ENCODE peak calls at places on chromosome 7, in four cellular contexts. One of them, this sample, is unnamed.

GRCh38 chr7:16847381-16847860 is 34.4 kb downstream of the AGR3 start:
- DNase-seq in CD4-positive, alpha-beta T cell: no peak
- DNase-seq in cardiac muscle cell: peak
- DNase-seq in stomach: peak
- DNase-seq in this sample: peak

GRCh38 chr7:111855161-111855841 is 293.0 kb upstream of the IMMP2L start:
- DNase-seq in CD4-positive, alpha-beta T cell: no peak
- DNase-seq in cardiac muscle cell: peak
- DNase-seq in stomach: peak
- DNase-seq in this sample: peak

GRCh38 chr7:142581341-142581740 is 167.9 kb upstream of the PRSS1 start:
- DNase-seq in CD4-positive, alpha-beta T cell: peak
- DNase-seq in cardiac muscle cell: peak
- DNase-seq in stomach: no peak
- DNase-seq in this sample: peak

GRCh38 chr7:66953044-66953427 is 32.0 kb downstream of the TMEM248 start:
- DNase-seq in CD4-positive, alpha-beta T cell: no peak
- DNase-seq in cardiac muscle cell: no peak
- DNase-seq in stomach: no peak
- DNase-seq in this sample: no peak

GRCh38 chr7:36611703-36612102 is 112.6 kb downstream of the AOAH start:
- DNase-seq in CD4-positive, alpha-beta T cell: no peak
- DNase-seq in cardiac muscle cell: no peak
- DNase-seq in stomach: no peak
- DNase-seq in this sample: no peak

GRCh38 chr7:140398821-140399220 is 491 bp upstream of the SLC37A3 start:
- DNase-seq in CD4-positive, alpha-beta T cell: no peak
- DNase-seq in cardiac muscle cell: no peak
- DNase-seq in stomach: no peak
- DNase-seq in this sample: no peak

GRCh38 chr7:122556873-122557542 is 141.9 kb downstream of the RNF133 start:
- DNase-seq in CD4-positive, alpha-beta T cell: no peak
- DNase-seq in cardiac muscle cell: no peak
- DNase-seq in stomach: no peak
- DNase-seq in this sample: no peak

GRCh38 chr7:42932861-42933591 is 850 bp downstream of the MRPL32 start:
- DNase-seq in CD4-positive, alpha-beta T cell: no peak
- DNase-seq in cardiac muscle cell: peak
- DNase-seq in stomach: peak
- DNase-seq in this sample: peak

GRCh38 chr7:108078156-108078781 is 51.9 kb downstream of the LAMB4 start:
- DNase-seq in CD4-positive, alpha-beta T cell: no peak
- DNase-seq in cardiac muscle cell: no peak
- DNase-seq in stomach: no peak
- DNase-seq in this sample: no peak

GRCh38 chr7:79778786-79779382 is 325.4 kb upstream of the MAGI2 start:
- DNase-seq in CD4-positive, alpha-beta T cell: no peak
- DNase-seq in cardiac muscle cell: no peak
- DNase-seq in stomach: no peak
- DNase-seq in this sample: peak

GRCh38 chr7:157017149-157017548 is 6.7 kb upstream of the MNX1 start:
- DNase-seq in CD4-positive, alpha-beta T cell: no peak
- DNase-seq in cardiac muscle cell: no peak
- DNase-seq in stomach: no peak
- DNase-seq in this sample: no peak

GRCh38 chr7:107167483-107168232 is 1.1 kb upstream of the HBP1 start:
- DNase-seq in CD4-positive, alpha-beta T cell: no peak
- DNase-seq in cardiac muscle cell: peak
- DNase-seq in stomach: peak
- DNase-seq in this sample: peak

GRCh38 chr7:55148571-55148970 is 129.8 kb downstream of the EGFR start:
- DNase-seq in CD4-positive, alpha-beta T cell: no peak
- DNase-seq in cardiac muscle cell: no peak
- DNase-seq in stomach: no peak
- DNase-seq in this sample: no peak

GRCh38 chr7:113394856-113395255 is 276.5 kb upstream of the SMIM30 start:
- DNase-seq in CD4-positive, alpha-beta T cell: no peak
- DNase-seq in cardiac muscle cell: peak
- DNase-seq in stomach: no peak
- DNase-seq in this sample: no peak

GRCh38 chr7:75866497-75867389 is 12.1 kb upstream of the RHBDD2 start:
- DNase-seq in CD4-positive, alpha-beta T cell: peak
- DNase-seq in cardiac muscle cell: peak
- DNase-seq in stomach: peak
- DNase-seq in this sample: peak

GRCh38 chr7:17870406-17870805 is 69.9 kb downstream of the SNX13 start:
- DNase-seq in CD4-positive, alpha-beta T cell: no peak
- DNase-seq in cardiac muscle cell: no peak
- DNase-seq in stomach: no peak
- DNase-seq in this sample: no peak

GRCh38 chr7:90951229-90951628 is 313.0 kb upstream of the FZD1 start:
- DNase-seq in CD4-positive, alpha-beta T cell: no peak
- DNase-seq in cardiac muscle cell: no peak
- DNase-seq in stomach: no peak
- DNase-seq in this sample: no peak

GRCh38 chr7:29642494-29643155 is 79.0 kb downstream of the PRR15 start:
- DNase-seq in CD4-positive, alpha-beta T cell: no peak
- DNase-seq in cardiac muscle cell: no peak
- DNase-seq in stomach: no peak
- DNase-seq in this sample: no peak

GRCh38 chr7:91330378-91331295 is 66.4 kb downstream of the FZD1 start:
- DNase-seq in CD4-positive, alpha-beta T cell: no peak
- DNase-seq in cardiac muscle cell: no peak
- DNase-seq in stomach: no peak
- DNase-seq in this sample: no peak

GRCh38 chr7:148738737-148739535 is 40.2 kb downstream of the CUL1 start:
- DNase-seq in CD4-positive, alpha-beta T cell: no peak
- DNase-seq in cardiac muscle cell: no peak
- DNase-seq in stomach: no peak
- DNase-seq in this sample: no peak

GRCh38 chr7:92680458-92680857 is 90.3 kb upstream of the FAM133B start:
- DNase-seq in CD4-positive, alpha-beta T cell: no peak
- DNase-seq in cardiac muscle cell: no peak
- DNase-seq in stomach: no peak
- DNase-seq in this sample: no peak

GRCh38 chr7:101365956-101366355 is 3.3 kb downstream of the COL26A1 start:
- DNase-seq in CD4-positive, alpha-beta T cell: no peak
- DNase-seq in cardiac muscle cell: no peak
- DNase-seq in stomach: no peak
- DNase-seq in this sample: no peak

GRCh38 chr7:103432713-103433112 is 13.3 kb downstream of the SLC26A5 start:
- DNase-seq in CD4-positive, alpha-beta T cell: no peak
- DNase-seq in cardiac muscle cell: no peak
- DNase-seq in stomach: no peak
- DNase-seq in this sample: no peak

GRCh38 chr7:117384693-117385092 is 42.6 kb downstream of the ASZ1 start:
- DNase-seq in CD4-positive, alpha-beta T cell: no peak
- DNase-seq in cardiac muscle cell: no peak
- DNase-seq in stomach: no peak
- DNase-seq in this sample: no peak

GRCh38 chr7:105675873-105676484 is 94.7 kb upstream of the EFCAB10 start:
- DNase-seq in CD4-positive, alpha-beta T cell: peak
- DNase-seq in cardiac muscle cell: peak
- DNase-seq in stomach: peak
- DNase-seq in this sample: no peak

GRCh38 chr7:95470452-95470851 is 15.3 kb upstream of the ASB4 start:
- DNase-seq in CD4-positive, alpha-beta T cell: no peak
- DNase-seq in cardiac muscle cell: no peak
- DNase-seq in stomach: no peak
- DNase-seq in this sample: peak

GRCh38 chr7:108004220-108005142 is 1.5 kb upstream of the LAMB1 start:
- DNase-seq in CD4-positive, alpha-beta T cell: no peak
- DNase-seq in cardiac muscle cell: peak
- DNase-seq in stomach: no peak
- DNase-seq in this sample: no peak

GRCh38 chr7:143003393-143004051 is 23.4 kb downstream of the OR9A2 start:
- DNase-seq in CD4-positive, alpha-beta T cell: peak
- DNase-seq in cardiac muscle cell: peak
- DNase-seq in stomach: no peak
- DNase-seq in this sample: peak

GRCh38 chr7:81014266-81014665 is 95.4 kb upstream of the SEMA3C start:
- DNase-seq in CD4-positive, alpha-beta T cell: no peak
- DNase-seq in cardiac muscle cell: no peak
- DNase-seq in stomach: no peak
- DNase-seq in this sample: peak

GRCh38 chr7:123635551-123636359 is 19.9 kb upstream of the LMOD2 start:
- DNase-seq in CD4-positive, alpha-beta T cell: no peak
- DNase-seq in cardiac muscle cell: peak
- DNase-seq in stomach: no peak
- DNase-seq in this sample: peak

GRCh38 chr7:2142386-2142785 is 90.4 kb downstream of the MAD1L1 start:
- DNase-seq in CD4-positive, alpha-beta T cell: no peak
- DNase-seq in cardiac muscle cell: no peak
- DNase-seq in stomach: no peak
- DNase-seq in this sample: no peak

GRCh38 chr7:44375236-44375699 is 49.9 kb upstream of the CAMK2B start:
- DNase-seq in CD4-positive, alpha-beta T cell: no peak
- DNase-seq in cardiac muscle cell: peak
- DNase-seq in stomach: no peak
- DNase-seq in this sample: no peak

GRCh38 chr7:139330333-139331030 is 10.7 kb upstream of the FMC1 start:
- DNase-seq in CD4-positive, alpha-beta T cell: no peak
- DNase-seq in cardiac muscle cell: no peak
- DNase-seq in stomach: no peak
- DNase-seq in this sample: no peak

GRCh38 chr7:130987092-130987491 is 253.1 kb upstream of the KLF14 start:
- DNase-seq in CD4-positive, alpha-beta T cell: no peak
- DNase-seq in cardiac muscle cell: no peak
- DNase-seq in stomach: no peak
- DNase-seq in this sample: no peak

GRCh38 chr7:42877852-42878251 is 34.0 kb downstream of the C7orf25 start:
- DNase-seq in CD4-positive, alpha-beta T cell: no peak
- DNase-seq in cardiac muscle cell: no peak
- DNase-seq in stomach: no peak
- DNase-seq in this sample: no peak

DNA sequence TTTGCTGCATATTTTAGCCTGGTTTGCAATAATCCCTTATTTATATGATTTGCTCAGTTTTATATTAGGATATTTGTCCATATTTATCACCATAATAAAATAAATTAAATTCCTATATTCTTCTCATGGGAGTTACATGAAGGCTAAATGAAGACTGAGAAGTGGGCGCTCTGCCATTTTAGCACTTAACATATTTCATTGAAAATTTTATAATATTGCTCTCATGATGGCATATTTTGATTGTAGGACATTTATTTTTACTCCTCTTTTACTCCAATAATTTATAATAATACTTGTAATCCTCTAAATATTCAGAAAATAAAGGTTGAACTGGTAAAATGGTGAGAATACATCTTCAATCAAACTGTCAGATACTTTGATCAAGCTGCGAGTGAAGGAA is 99.8 kb upstream of the SEMA3A start:
- DNase-seq in CD4-positive, alpha-beta T cell: no peak
- DNase-seq in cardiac muscle cell: no peak
- DNase-seq in stomach: no peak
- DNase-seq in this sample: no peak
- TF ChIP-seq CTCF in CD4-positive, alpha-beta T cell: no peak
- TF ChIP-seq CTCF in cardiac muscle cell: no peak
- TF ChIP-seq CTCF in stomach: no peak
- TF ChIP-seq CTCF in this sample: no peak

GRCh38 chr7:28132959-28133745 is 47.4 kb downstream of the JAZF1 start:
- DNase-seq in CD4-positive, alpha-beta T cell: no peak
- DNase-seq in cardiac muscle cell: no peak
- DNase-seq in stomach: no peak
- DNase-seq in this sample: no peak
- H3K27ac ChIP-seq in CD4-positive, alpha-beta T cell: no peak
- H3K27ac ChIP-seq in cardiac muscle cell: no peak
- H3K27ac ChIP-seq in stomach: no peak
- H3K27ac ChIP-seq in this sample: no peak

GRCh38 chr7:64947252-64948000 is 43.4 kb downstream of the ZNF117 start:
- DNase-seq in CD4-positive, alpha-beta T cell: no peak
- DNase-seq in cardiac muscle cell: peak
- DNase-seq in stomach: no peak
- DNase-seq in this sample: no peak

GRCh38 chr7:64945481-64945756 is 42.3 kb downstream of the ZNF273 start:
- DNase-seq in CD4-positive, alpha-beta T cell: no peak
- DNase-seq in cardiac muscle cell: no peak
- DNase-seq in stomach: no peak
- DNase-seq in this sample: no peak

GRCh38 chr7:64951250-64951848 is 39.5 kb downstream of the ZNF117 start:
- DNase-seq in CD4-positive, alpha-beta T cell: no peak
- DNase-seq in cardiac muscle cell: peak
- DNase-seq in stomach: no peak
- DNase-seq in this sample: peak

GRCh38 chr7:64946772-64947171 is 43.7 kb downstream of the ZNF273 start:
- DNase-seq in CD4-positive, alpha-beta T cell: no peak
- DNase-seq in cardiac muscle cell: no peak
- DNase-seq in stomach: no peak
- DNase-seq in this sample: no peak

DNA sequence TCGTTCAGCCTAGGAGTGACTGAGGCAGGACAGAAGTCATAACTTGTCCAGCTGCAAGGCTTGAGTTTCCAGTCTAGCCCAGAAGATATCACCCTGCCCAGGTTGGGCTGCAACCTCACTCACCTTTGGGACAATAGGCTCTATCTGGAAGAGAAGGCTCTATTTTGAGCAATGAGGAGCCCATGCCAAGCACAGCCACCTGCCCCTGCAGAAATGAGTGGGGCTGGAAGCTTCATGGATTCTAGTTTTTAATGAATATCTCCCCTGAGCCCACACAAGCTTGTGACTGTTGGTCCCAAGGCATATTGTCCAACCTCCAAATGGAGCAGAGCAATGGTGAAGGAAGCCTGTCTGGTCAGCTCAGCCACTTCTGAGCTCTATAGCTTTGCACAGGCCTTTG is 42.7 kb downstream of the ZNF273 start:
- DNase-seq in CD4-positive, alpha-beta T cell: no peak
- DNase-seq in cardiac muscle cell: no peak
- DNase-seq in stomach: no peak
- DNase-seq in this sample: no peak
- TF ChIP-seq CTCF in CD4-positive, alpha-beta T cell: no peak
- TF ChIP-seq CTCF in cardiac muscle cell: no peak
- TF ChIP-seq CTCF in stomach: no peak
- TF ChIP-seq CTCF in this sample: no peak

DNA sequence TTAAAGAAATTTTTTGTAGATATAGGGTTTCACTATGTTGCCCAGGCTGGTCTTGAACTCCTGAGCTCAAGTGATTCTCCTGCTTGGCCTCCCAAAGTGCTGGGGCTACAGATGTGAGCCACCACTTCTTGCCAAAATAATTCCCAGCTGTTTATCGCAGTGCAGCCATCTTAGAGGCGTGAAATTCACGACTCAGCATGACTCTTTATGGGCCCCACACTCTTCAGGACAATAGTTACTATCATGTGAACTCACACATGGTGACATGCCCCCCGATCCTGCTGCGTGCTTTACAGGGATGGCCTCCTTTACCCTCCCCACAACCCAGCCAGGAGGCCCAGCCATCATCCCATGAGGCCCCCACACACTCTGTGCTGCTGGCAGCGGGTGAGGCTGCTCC is 4.6 kb downstream of the COX19 start:
- DNase-seq in CD4-positive, alpha-beta T cell: no peak
- DNase-seq in cardiac muscle cell: no peak
- DNase-seq in stomach: no peak
- DNase-seq in this sample: no peak
- H3K27ac ChIP-seq in CD4-positive, alpha-beta T cell: no peak
- H3K27ac ChIP-seq in cardiac muscle cell: peak
- H3K27ac ChIP-seq in stomach: no peak
- H3K27ac ChIP-seq in this sample: peak

This sample was measured in RWPE1.